ENCODE peak calls at places on chromosomes 3 and 15, in nine cellular contexts. R is IMR-90, B is PC-9, P is testis, D is tibial nerve, S is breast epithelium, C is PC-3, O is H1, Q is left ventricle myocardium inferior. U is an unnamed sample.

GRCh38 chr15:73134196-73134595 is 81.9 kb downstream of the NEO1 start:
- DNase-seq in R (no peak), B (no peak), P (no peak), D (no peak), S (no peak), C (no peak), O (no peak), Q (no peak), U (no peak)

GRCh38 chr3:73927203-73927570 is 302.4 kb upstream of the PDZRN3 start:
- DNase-seq in R (no peak), B (no peak), P (no peak), D (no peak), S (no peak), C (no peak), O (no peak), Q (no peak), U (no peak)

GRCh38 chr3:103136621-103137020 is 701.8 kb downstream of the ZPLD1 start:
- DNase-seq in R (no peak), B (no peak), P (no peak), D (no peak), S (no peak), C (no peak), O (no peak), Q (no peak), U (no peak)

GRCh38 chr3:62368705-62369475 is 4.5 kb downstream of the FEZF2 start:
- DNase-seq in R (no peak), B (no peak), P (no peak), D (no peak), S (no peak), C (no peak), O (no peak), Q (no peak), U (no peak)

GRCh38 chr3:149527531-149528343 is 53.2 kb downstream of the TM4SF4 start:
- DNase-seq in R (peak; percentile 39), B (no peak), P (no peak), D (no peak), S (no peak), C (no peak), O (no peak), Q (no peak), U (peak; percentile 24)

GRCh38 chr3:64214002-64214696 is 11.1 kb downstream of the PRICKLE2 start:
- DNase-seq in R (peak; percentile 82), B (peak; percentile 67), P (peak; percentile 44), D (peak; percentile 61), S (peak; percentile 78), C (no peak), O (no peak), Q (peak; percentile 84), U (no peak)

GRCh38 chr3:181966387-181966786 is 254.7 kb downstream of the SOX2 start:
- DNase-seq in R (no peak), B (no peak), P (no peak), D (no peak), S (no peak), C (no peak), O (no peak), Q (no peak), U (no peak)

GRCh38 chr15:39184701-39185390 is 396.0 kb upstream of the THBS1 start:
- DNase-seq in R (no peak), B (no peak), P (no peak), D (no peak), S (peak; percentile 77), C (peak; percentile 94), O (no peak), Q (no peak), U (no peak)

GRCh38 chr15:62850791-62851291 is 191.7 kb upstream of the TPM1 start:
- DNase-seq in R (peak; percentile 76), B (peak; percentile 60), P (no peak), D (no peak), S (no peak), C (peak; percentile 67), O (peak; percentile 34), Q (no peak), U (peak; percentile 55)

GRCh38 chr15:74869726-74870407 is 3.3 kb downstream of the SCAMP2 start:
- DNase-seq in R (peak; percentile 39), B (no peak), P (peak; percentile 37), D (peak; percentile 59), S (peak; percentile 56), C (no peak), O (no peak), Q (peak; percentile 80), U (peak; percentile 73)

GRCh38 chr3:46480481-46481195 is 15.9 kb upstream of the LTF start:
- DNase-seq in R (no peak), B (no peak), P (no peak), D (no peak), S (no peak), C (no peak), O (no peak), Q (no peak), U (no peak)

GRCh38 chr15:75995611-75996010 is 16.6 kb downstream of the NRG4 start:
- DNase-seq in R (no peak), B (no peak), P (no peak), D (no peak), S (no peak), C (no peak), O (no peak), Q (no peak), U (no peak)

GRCh38 chr15:65311760-65312159 is 7.3 kb downstream of the RNU5B-1 start:
- DNase-seq in R (no peak), B (no peak), P (no peak), D (no peak), S (no peak), C (no peak), O (no peak), Q (no peak), U (no peak)

GRCh38 chr3:41304603-41305002 is 105.3 kb downstream of the CTNNB1 start:
- DNase-seq in R (peak; percentile 15), B (peak; percentile 2), P (peak; percentile 53), D (no peak), S (no peak), C (peak; percentile 43), O (no peak), Q (no peak), U (no peak)

GRCh38 chr15:69757186-69757585 is 304.6 kb downstream of the RPLP1 start:
- DNase-seq in R (peak; percentile 21), B (no peak), P (no peak), D (no peak), S (no peak), C (peak; percentile 32), O (no peak), Q (no peak), U (no peak)

GRCh38 chr15:73946046-73946678 is 19.9 kb downstream of the LOXL1 start:
- DNase-seq in R (no peak), B (no peak), P (no peak), D (no peak), S (no peak), C (no peak), O (no peak), Q (peak; percentile 11), U (no peak)

GRCh38 chr15:98120561-98120960 is 160.1 kb downstream of the ARRDC4 start:
- DNase-seq in R (no peak), B (no peak), P (no peak), D (no peak), S (no peak), C (no peak), O (no peak), Q (no peak), U (no peak)

DNA sequence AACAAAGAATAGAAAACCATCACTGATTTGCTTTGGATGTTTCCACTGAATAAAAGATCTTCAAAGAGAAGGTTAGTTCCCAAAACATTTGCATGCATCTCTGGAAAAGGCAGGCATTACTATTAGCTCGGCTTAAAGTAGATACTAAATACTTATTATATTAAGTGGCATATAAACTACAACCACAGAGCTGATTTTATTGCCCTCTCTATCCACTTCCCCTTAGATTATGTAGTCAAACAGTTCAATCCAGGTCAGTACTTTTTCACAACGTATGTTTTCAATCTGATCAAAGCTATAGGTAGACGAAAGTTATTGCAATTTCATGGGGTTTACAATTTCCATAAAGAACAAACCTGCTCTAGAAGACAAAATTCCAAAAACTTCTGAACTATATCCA is 1.3 kb downstream of the B4GALT4 start:
- DNase-seq in R (no peak), B (no peak), P (no peak), D (no peak), S (no peak), C (peak; percentile 43), O (no peak), Q (no peak), U (no peak)
- H3K27ac ChIP-seq in R (peak overlapping the region; percentile 84), B (peak overlapping the region; percentile 68), P (no peak overlapping the region), D (peak overlapping the region; percentile 95), S (peak overlapping the region; percentile 43), C (peak overlapping the region; percentile 63), O (no peak overlapping the region), Q (peak overlapping the region; percentile 94), U (peak overlapping the region; percentile 95)

DNA sequence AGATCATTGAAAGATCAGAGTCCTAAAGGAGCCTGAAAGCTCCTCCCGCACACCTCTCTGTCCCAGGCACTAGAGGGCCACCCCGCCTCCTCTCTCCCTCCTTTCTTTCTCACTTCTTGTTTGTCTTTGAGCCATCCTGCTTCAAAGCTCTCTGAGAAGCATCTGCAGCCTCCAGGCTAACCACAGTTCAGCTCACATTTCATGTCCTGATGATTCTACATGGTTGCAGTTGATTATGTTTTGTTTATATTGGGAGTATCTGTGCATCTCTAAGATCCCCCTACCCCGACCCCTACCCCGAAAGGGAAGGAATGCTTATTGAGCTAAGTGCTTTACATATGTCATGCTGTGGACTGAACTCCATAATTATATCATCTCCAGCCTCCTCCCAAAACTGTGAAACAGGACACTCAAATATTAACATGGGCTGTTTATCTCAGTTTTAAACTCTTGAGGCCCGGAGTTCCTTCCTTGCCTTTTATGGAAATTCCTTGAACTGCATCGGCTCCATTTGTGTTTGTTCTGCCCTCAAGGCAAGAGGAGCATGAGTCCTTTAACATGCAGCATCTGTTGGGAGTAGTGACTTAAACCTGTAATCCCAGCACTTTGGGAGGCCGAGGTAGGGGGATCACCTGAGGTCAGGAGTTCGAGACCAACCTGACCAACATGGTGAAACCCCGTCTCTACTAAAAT is 30.9 kb downstream of the MGLL start:
- DNase-seq in R (peak; percentile 90), B (peak; percentile 65), P (peak; percentile 33), D (no peak), S (peak; percentile 33), C (peak; percentile 69), O (no peak), Q (no peak), U (peak; percentile 41)
- TF ChIP-seq CTCF in R (peak; percentile 40), B (peak; percentile 46), P (no peak), D (no peak), S (no peak), C (peak; percentile 54), O (peak; percentile 49), Q (no peak), U (peak; percentile 13)

GRCh38 chr15:52556524-52556923 is 12.3 kb downstream of the ARPP19 start:
- DNase-seq in R (no peak), B (no peak), P (no peak), D (no peak), S (no peak), C (no peak), O (no peak), Q (no peak), U (no peak)
- H3K4me1 ChIP-seq in R (peaks cover 17% of the 10 kb centered on the region), B (no peaks in the 10 kb centered on the region), P (peaks cover 5% of the 10 kb centered on the region), D (peaks cover 45% of the 10 kb centered on the region), S (no peaks in the 10 kb centered on the region), C (no peaks in the 10 kb centered on the region), O (no peaks in the 10 kb centered on the region), Q (peaks cover 80% of the 10 kb centered on the region), U (peaks cover 18% of the 10 kb centered on the region)

DNA sequence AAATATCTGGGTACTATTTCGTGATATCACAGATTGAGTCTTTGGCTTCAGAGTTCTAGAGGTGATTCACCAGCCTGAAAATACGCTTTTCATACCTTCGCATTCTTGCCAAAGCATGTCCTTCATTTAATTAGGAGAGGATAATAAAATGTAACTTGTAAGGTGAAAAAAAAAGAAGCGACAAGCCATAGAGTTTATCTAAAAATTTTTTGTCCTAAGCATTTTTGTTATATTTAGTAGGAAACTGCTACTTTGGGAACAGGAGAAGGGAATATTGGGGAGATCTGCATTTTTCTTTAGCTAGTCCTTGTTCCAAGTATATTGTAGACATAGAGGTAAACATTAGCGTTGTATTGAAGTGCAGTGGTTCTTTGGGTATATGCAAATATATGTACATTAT is 120.1 kb downstream of the TCF12 start:
- DNase-seq in R (no peak), B (no peak), P (no peak), D (no peak), S (no peak), C (no peak), O (no peak), Q (no peak), U (no peak)
- H3K27ac ChIP-seq in R (no peak overlapping the region), B (no peak overlapping the region), P (no peak overlapping the region), D (no peak overlapping the region), S (no peak overlapping the region), C (no peak overlapping the region), O (no peak overlapping the region), Q (no peak overlapping the region), U (no peak overlapping the region)